ENCODE peak calls at places on chromosome 1, in ten cellular contexts. S, F, J, D, A, I, K, E, Q and H are unnamed samples.
A peak's percentile ranks its signal among the peaks of the same experiment; 100 is the strongest.

GRCh38 chr1:27106561-27107323 is 48.2 kb downstream of the SLC9A1 start:
- DNase-seq in S (no peak), F (peak; percentile 55), J (peak; percentile 62), D (no peak), A (no peak), I (no peak), K (no peak), E (no peak), Q (no peak), H (no peak)

GRCh38 chr1:238071061-238071460 is 180.3 kb upstream of the ZP4 start:
- DNase-seq in S (no peak), F (no peak), J (no peak), D (no peak), A (no peak), I (no peak), K (no peak), E (no peak), Q (no peak), H (no peak)

GRCh38 chr1:108012553-108012952 is 47.6 kb upstream of the VAV3 start:
- DNase-seq in S (no peak), F (no peak), J (no peak), D (no peak), A (no peak), I (no peak), K (no peak), E (no peak), Q (no peak), H (no peak)

GRCh38 chr1:195591917-195592672 is 1016.1 kb downstream of the KCNT2 start:
- DNase-seq in S (no peak), F (no peak), J (no peak), D (peak; percentile 88), A (no peak), I (no peak), K (peak; percentile 80), E (no peak), Q (peak; percentile 75), H (no peak)

GRCh38 chr1:173868266-173869107 is at the start of gene ZBTB37:
- DNase-seq in S (peak; percentile 91), F (peak; percentile 93), J (peak; percentile 97), D (peak; percentile 91), A (peak; percentile 98), I (peak; percentile 96), K (peak; percentile 68), E (peak; percentile 41), Q (no peak), H (peak; percentile 97)

GRCh38 chr1:11978290-11978689 is 2.0 kb upstream of the MFN2 start:
- DNase-seq in S (no peak), F (no peak), J (no peak), D (no peak), A (no peak), I (no peak), K (no peak), E (no peak), Q (no peak), H (no peak)

GRCh38 chr1:161196521-161197451 is 2.1 kb downstream of the ADAMTS4 start:
- DNase-seq in S (peak; percentile 31), F (no peak), J (no peak), D (no peak), A (peak; percentile 98), I (no peak), K (peak; percentile 48), E (peak; percentile 91), Q (peak; percentile 65), H (no peak)

GRCh38 chr1:7755448-7755847 is 15.6 kb upstream of the VAMP3 start:
- DNase-seq in S (no peak), F (peak; percentile 16), J (peak; percentile 42), D (no peak), A (no peak), I (no peak), K (peak; percentile 5), E (peak; percentile 27), Q (no peak), H (no peak)

GRCh38 chr1:2641381-2642130 is 8.7 kb upstream of the MMEL1 start:
- DNase-seq in S (no peak), F (no peak), J (no peak), D (no peak), A (no peak), I (peak; percentile 24), K (no peak), E (no peak), Q (no peak), H (no peak)

GRCh38 chr1:2643414-2644077 is 10.7 kb upstream of the MMEL1 start:
- DNase-seq in S (no peak), F (no peak), J (no peak), D (no peak), A (no peak), I (no peak), K (no peak), E (no peak), Q (no peak), H (no peak)

GRCh38 chr1:2642131-2642559 is 9.3 kb upstream of the MMEL1 start:
- DNase-seq in S (no peak), F (no peak), J (no peak), D (no peak), A (no peak), I (peak; percentile 23), K (no peak), E (no peak), Q (no peak), H (no peak)

GRCh38 chr1:2644171-2644570 is 11.4 kb upstream of the MMEL1 start:
- DNase-seq in S (no peak), F (no peak), J (no peak), D (no peak), A (no peak), I (peak; percentile 25), K (no peak), E (no peak), Q (no peak), H (no peak)

DNA sequence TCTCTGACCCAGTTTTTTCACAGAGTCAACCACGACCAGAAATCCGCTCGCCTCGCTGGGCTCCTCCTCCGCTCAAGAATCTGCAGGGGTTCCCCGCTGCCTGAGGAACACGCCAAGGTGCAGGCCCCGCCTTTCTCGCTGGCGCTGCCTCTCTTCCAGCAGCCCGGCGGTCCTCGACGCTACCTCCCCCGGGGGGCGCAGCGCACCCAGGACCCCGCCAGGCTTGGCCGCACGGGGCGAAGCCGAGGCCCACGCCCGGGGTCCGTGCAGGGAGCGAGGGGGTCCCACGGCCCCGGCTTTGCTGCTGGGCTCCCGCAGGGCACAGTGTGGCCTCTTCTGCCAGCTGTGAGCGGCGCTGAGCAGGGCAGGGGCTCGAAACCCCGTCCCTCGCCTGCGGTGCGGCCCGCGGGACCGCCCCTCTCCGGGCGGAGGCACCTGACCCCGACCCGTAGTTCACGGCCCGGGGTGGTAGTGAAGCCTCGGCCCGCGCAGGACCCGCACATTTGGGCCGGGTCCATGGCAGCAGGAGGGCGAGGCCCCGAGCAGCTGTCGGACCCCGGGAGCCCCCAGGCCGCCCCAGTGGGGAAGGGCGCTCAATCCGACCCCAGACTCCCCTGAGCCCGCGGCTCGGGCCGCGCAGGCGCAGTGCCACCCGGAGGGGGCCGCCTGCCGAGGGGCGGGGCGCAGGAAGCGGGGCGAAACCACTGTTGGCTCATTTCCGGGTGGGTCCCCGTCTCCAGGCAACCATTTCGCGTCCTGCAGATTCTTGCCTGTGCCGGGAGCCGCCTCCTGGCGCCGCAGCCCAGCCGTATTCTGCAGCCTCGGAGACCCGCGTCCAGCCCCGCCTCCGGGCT is 10.0 kb upstream of the MMEL1 start:
- DNase-seq in S (peak; percentile 96), F (peak; percentile 94), J (peak; percentile 94), D (peak; percentile 77), A (peak; percentile 94), I (peak; percentile 90), K (peak; percentile 84), E (peak; percentile 93), Q (peak; percentile 85), H (peak; percentile 96)
- TF ChIP-seq CTCF in S (no peak), F (peak; percentile 14), J (peak; percentile 12), D (no peak), A (no peak), I (no peak), K (no peak), E (peak; percentile 11), Q (peak; percentile 25), H (no peak)

GRCh38 chr1:233359905-233360304 is 32.4 kb downstream of the MAP3K21 start:
- DNase-seq in S (no peak), F (no peak), J (no peak), D (no peak), A (no peak), I (no peak), K (no peak), E (no peak), Q (no peak), H (no peak)
- TF ChIP-seq CTCF in S (no peak), F (no peak), J (no peak), D (no peak), A (no peak), I (no peak), K (no peak), E (no peak), Q (no peak), H (no peak)

GRCh38 chr1:34286547-34286946 is 109.8 kb downstream of the C1orf94 start:
- DNase-seq in S (no peak), F (no peak), J (no peak), D (no peak), A (no peak), I (no peak), K (no peak), E (no peak), Q (no peak), H (no peak)

GRCh38 chr1:34296059-34296458 is 119.4 kb downstream of the C1orf94 start:
- DNase-seq in S (no peak), F (no peak), J (no peak), D (no peak), A (no peak), I (no peak), K (no peak), E (no peak), Q (no peak), H (no peak)

GRCh38 chr1:34292472-34292871 is 115.8 kb downstream of the C1orf94 start:
- DNase-seq in S (no peak), F (no peak), J (no peak), D (no peak), A (peak; percentile 9), I (no peak), K (no peak), E (no peak), Q (no peak), H (no peak)
- TF ChIP-seq CTCF in S (no peak), F (no peak), J (peak; percentile 21), D (no peak), A (peak; percentile 18), I (no peak), K (no peak), E (no peak), Q (no peak), H (no peak)

GRCh38 chr1:177351361-177352108 is 180.8 kb downstream of the BRINP2 start:
- DNase-seq in S (peak; percentile 64), F (no peak), J (no peak), D (no peak), A (no peak), I (peak; percentile 26), K (no peak), E (peak; percentile 10), Q (no peak), H (no peak)

GRCh38 chr1:177360791-177361190 is 190.0 kb downstream of the BRINP2 start:
- DNase-seq in S (no peak), F (no peak), J (no peak), D (no peak), A (no peak), I (no peak), K (no peak), E (no peak), Q (no peak), H (no peak)

GRCh38 chr1:177354247-177354646 is 183.5 kb downstream of the BRINP2 start:
- DNase-seq in S (no peak), F (no peak), J (no peak), D (peak; percentile 52), A (no peak), I (no peak), K (no peak), E (no peak), Q (no peak), H (no peak)

DNA sequence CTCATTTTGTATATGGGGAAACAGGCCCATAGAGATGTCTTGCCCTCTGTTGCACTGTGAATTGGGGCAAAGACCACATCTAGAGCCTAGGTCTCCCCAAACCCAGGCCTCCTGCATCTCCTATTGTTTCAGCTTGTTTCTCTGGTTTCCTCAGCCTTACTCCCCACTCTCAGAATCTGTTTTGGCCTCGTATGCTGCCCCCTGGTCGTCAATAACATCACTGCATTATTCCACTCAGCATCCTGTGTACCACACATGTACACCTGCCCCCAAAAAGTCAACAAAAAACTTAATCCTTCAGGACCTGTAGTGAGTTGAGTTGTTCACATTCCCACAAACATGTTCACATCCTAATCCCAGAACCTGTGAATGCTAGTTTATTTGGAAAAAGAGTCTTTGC is 184.8 kb downstream of the BRINP2 start:
- DNase-seq in S (peak; percentile 42), F (peak; percentile 11), J (peak; percentile 29), D (peak; percentile 41), A (peak; percentile 42), I (peak; percentile 27), K (peak; percentile 9), E (peak; percentile 56), Q (peak; percentile 13), H (no peak)
- TF ChIP-seq CTCF in S (peak; percentile 58), F (peak; percentile 71), J (peak; percentile 43), D (peak; percentile 59), A (peak; percentile 64), I (peak; percentile 15), K (peak; percentile 71), E (peak; percentile 59), Q (peak; percentile 53), H (no peak)